ENCODE peak calls at places on chromosome 1, in nine cellular contexts. One of them, this sample, is unnamed.

GRCh38 chr1:10943991-10944730 is 68.3 kb upstream of the TARDBP start:
- DNase-seq in astrocyte of the cerebellum: peak
- DNase-seq in astrocyte: peak
- DNase-seq in foreskin fibroblast: peak
- DNase-seq in BE2C: peak
- DNase-seq in tibial nerve: peak
- DNase-seq in neural progenitor cell: no peak
- DNase-seq in coronary artery: no peak
- DNase-seq in HepG2: peak
- DNase-seq in this sample: no peak

GRCh38 chr1:43565600-43566360 is 35.1 kb downstream of the PTPRF start:
- DNase-seq in coronary artery: no peak
- DNase-seq in neural progenitor cell: peak
- DNase-seq in astrocyte of the cerebellum: no peak
- DNase-seq in tibial nerve: no peak
- DNase-seq in foreskin fibroblast: peak
- DNase-seq in BE2C: peak
- DNase-seq in HepG2: no peak
- DNase-seq in astrocyte: peak
- DNase-seq in this sample: no peak

GRCh38 chr1:156892190-156893047 is 1.1 kb upstream of the PEAR1 start:
- DNase-seq in BE2C: peak
- DNase-seq in coronary artery: peak
- DNase-seq in neural progenitor cell: peak
- DNase-seq in tibial nerve: peak
- DNase-seq in astrocyte of the cerebellum: peak
- DNase-seq in foreskin fibroblast: peak
- DNase-seq in astrocyte: peak
- DNase-seq in HepG2: peak
- DNase-seq in this sample: no peak

GRCh38 chr1:35718492-35719336 is at the start of gene C1orf216:
- DNase-seq in HepG2: no peak
- DNase-seq in BE2C: peak
- DNase-seq in neural progenitor cell: peak
- DNase-seq in foreskin fibroblast: peak
- DNase-seq in astrocyte of the cerebellum: no peak
- DNase-seq in astrocyte: peak
- DNase-seq in tibial nerve: peak
- DNase-seq in coronary artery: peak
- DNase-seq in this sample: no peak

GRCh38 chr1:230109871-230110667 is 43.0 kb downstream of the GALNT2 start:
- DNase-seq in tibial nerve: no peak
- DNase-seq in HepG2: peak
- DNase-seq in coronary artery: no peak
- DNase-seq in foreskin fibroblast: no peak
- DNase-seq in astrocyte: no peak
- DNase-seq in neural progenitor cell: peak
- DNase-seq in BE2C: peak
- DNase-seq in astrocyte of the cerebellum: no peak
- DNase-seq in this sample: no peak

GRCh38 chr1:172476218-172476811 is 32.4 kb upstream of the PIGC start:
- DNase-seq in BE2C: no peak
- DNase-seq in HepG2: no peak
- DNase-seq in tibial nerve: no peak
- DNase-seq in astrocyte: peak
- DNase-seq in neural progenitor cell: no peak
- DNase-seq in coronary artery: no peak
- DNase-seq in astrocyte of the cerebellum: no peak
- DNase-seq in foreskin fibroblast: no peak
- DNase-seq in this sample: no peak

GRCh38 chr1:16122361-16122881 is 33.4 kb downstream of the EPHA2 start:
- DNase-seq in neural progenitor cell: no peak
- DNase-seq in foreskin fibroblast: peak
- DNase-seq in astrocyte: peak
- DNase-seq in coronary artery: no peak
- DNase-seq in BE2C: no peak
- DNase-seq in HepG2: no peak
- DNase-seq in astrocyte of the cerebellum: peak
- DNase-seq in tibial nerve: no peak
- DNase-seq in this sample: no peak

GRCh38 chr1:26307363-26307781 is 936 bp upstream of the UBXN11 start:
- DNase-seq in astrocyte of the cerebellum: no peak
- DNase-seq in neural progenitor cell: no peak
- DNase-seq in foreskin fibroblast: no peak
- DNase-seq in tibial nerve: no peak
- DNase-seq in astrocyte: no peak
- DNase-seq in BE2C: no peak
- DNase-seq in HepG2: no peak
- DNase-seq in coronary artery: no peak
- DNase-seq in this sample: no peak

GRCh38 chr1:6972390-6972789 is 187.1 kb downstream of the CAMTA1 start:
- DNase-seq in HepG2: no peak
- DNase-seq in tibial nerve: no peak
- DNase-seq in coronary artery: no peak
- DNase-seq in astrocyte of the cerebellum: no peak
- DNase-seq in astrocyte: no peak
- DNase-seq in neural progenitor cell: no peak
- DNase-seq in foreskin fibroblast: no peak
- DNase-seq in BE2C: no peak
- DNase-seq in this sample: no peak

GRCh38 chr1:91596474-91596873 is 95.8 kb downstream of the CDC7 start:
- DNase-seq in astrocyte of the cerebellum: no peak
- DNase-seq in tibial nerve: no peak
- DNase-seq in astrocyte: no peak
- DNase-seq in HepG2: no peak
- DNase-seq in foreskin fibroblast: peak
- DNase-seq in neural progenitor cell: no peak
- DNase-seq in coronary artery: no peak
- DNase-seq in BE2C: no peak
- DNase-seq in this sample: no peak

GRCh38 chr1:174314433-174314832 is 133.3 kb upstream of the GPR52 start:
- DNase-seq in HepG2: no peak
- DNase-seq in astrocyte: no peak
- DNase-seq in neural progenitor cell: no peak
- DNase-seq in BE2C: no peak
- DNase-seq in foreskin fibroblast: no peak
- DNase-seq in astrocyte of the cerebellum: no peak
- DNase-seq in coronary artery: no peak
- DNase-seq in tibial nerve: no peak
- DNase-seq in this sample: no peak

GRCh38 chr1:204506969-204507316 is 9.3 kb upstream of the MDM4 start:
- DNase-seq in astrocyte: peak
- DNase-seq in astrocyte of the cerebellum: peak
- DNase-seq in HepG2: peak
- DNase-seq in coronary artery: peak
- DNase-seq in BE2C: peak
- DNase-seq in neural progenitor cell: peak
- DNase-seq in tibial nerve: peak
- DNase-seq in foreskin fibroblast: peak
- DNase-seq in this sample: peak

GRCh38 chr1:28313710-28314510 is 14.9 kb upstream of the MED18 start:
- DNase-seq in HepG2: peak
- DNase-seq in BE2C: no peak
- DNase-seq in tibial nerve: no peak
- DNase-seq in foreskin fibroblast: peak
- DNase-seq in neural progenitor cell: no peak
- DNase-seq in astrocyte of the cerebellum: no peak
- DNase-seq in coronary artery: peak
- DNase-seq in astrocyte: peak
- DNase-seq in this sample: no peak

GRCh38 chr1:182721525-182721924 is 37.1 kb upstream of the RGS8 start:
- DNase-seq in coronary artery: no peak
- DNase-seq in BE2C: no peak
- DNase-seq in HepG2: no peak
- DNase-seq in astrocyte of the cerebellum: no peak
- DNase-seq in foreskin fibroblast: no peak
- DNase-seq in neural progenitor cell: no peak
- DNase-seq in tibial nerve: no peak
- DNase-seq in astrocyte: no peak
- DNase-seq in this sample: no peak

GRCh38 chr1:55479970-55480369 is 264.8 kb upstream of the USP24 start:
- DNase-seq in neural progenitor cell: no peak
- DNase-seq in astrocyte: no peak
- DNase-seq in astrocyte of the cerebellum: no peak
- DNase-seq in BE2C: no peak
- DNase-seq in tibial nerve: no peak
- DNase-seq in foreskin fibroblast: no peak
- DNase-seq in HepG2: no peak
- DNase-seq in coronary artery: no peak
- DNase-seq in this sample: no peak

GRCh38 chr1:205043866-205044265 is 854 bp downstream of the CNTN2 start:
- DNase-seq in tibial nerve: no peak
- DNase-seq in coronary artery: no peak
- DNase-seq in neural progenitor cell: peak
- DNase-seq in foreskin fibroblast: no peak
- DNase-seq in astrocyte of the cerebellum: no peak
- DNase-seq in astrocyte: no peak
- DNase-seq in HepG2: no peak
- DNase-seq in BE2C: no peak
- DNase-seq in this sample: no peak

GRCh38 chr1:210143465-210144062 is 89.0 kb upstream of the SERTAD4 start:
- DNase-seq in HepG2: peak
- DNase-seq in coronary artery: no peak
- DNase-seq in astrocyte: peak
- DNase-seq in neural progenitor cell: peak
- DNase-seq in tibial nerve: peak
- DNase-seq in BE2C: peak
- DNase-seq in astrocyte of the cerebellum: peak
- DNase-seq in foreskin fibroblast: peak
- DNase-seq in this sample: peak

GRCh38 chr1:11617741-11618140 is 36.5 kb downstream of the FBXO2 start:
- DNase-seq in foreskin fibroblast: no peak
- DNase-seq in neural progenitor cell: no peak
- DNase-seq in BE2C: no peak
- DNase-seq in astrocyte: no peak
- DNase-seq in coronary artery: no peak
- DNase-seq in astrocyte of the cerebellum: no peak
- DNase-seq in tibial nerve: no peak
- DNase-seq in HepG2: no peak
- DNase-seq in this sample: no peak

GRCh38 chr1:31799895-31800676 is 15.7 kb downstream of the SPOCD1 start:
- DNase-seq in astrocyte: no peak
- DNase-seq in neural progenitor cell: no peak
- DNase-seq in HepG2: no peak
- DNase-seq in foreskin fibroblast: no peak
- DNase-seq in coronary artery: no peak
- DNase-seq in astrocyte of the cerebellum: no peak
- DNase-seq in tibial nerve: no peak
- DNase-seq in BE2C: no peak
- DNase-seq in this sample: no peak

GRCh38 chr1:89351622-89352311 is 12.1 kb upstream of the GBP6 start:
- DNase-seq in BE2C: no peak
- DNase-seq in tibial nerve: no peak
- DNase-seq in HepG2: no peak
- DNase-seq in astrocyte of the cerebellum: no peak
- DNase-seq in astrocyte: no peak
- DNase-seq in neural progenitor cell: no peak
- DNase-seq in foreskin fibroblast: no peak
- DNase-seq in coronary artery: no peak
- DNase-seq in this sample: no peak

GRCh38 chr1:246269466-246269865 is 237.6 kb downstream of the SMYD3 start:
- DNase-seq in BE2C: no peak
- DNase-seq in foreskin fibroblast: no peak
- DNase-seq in coronary artery: no peak
- DNase-seq in astrocyte: no peak
- DNase-seq in HepG2: no peak
- DNase-seq in astrocyte of the cerebellum: no peak
- DNase-seq in tibial nerve: no peak
- DNase-seq in neural progenitor cell: no peak
- DNase-seq in this sample: no peak
- H3K4me3 ChIP-seq in BE2C: no peak
- H3K4me3 ChIP-seq in foreskin fibroblast: no peak
- H3K4me3 ChIP-seq in coronary artery: no peak
- H3K4me3 ChIP-seq in astrocyte: no peak
- H3K4me3 ChIP-seq in HepG2: no peak
- H3K4me3 ChIP-seq in astrocyte of the cerebellum: no peak
- H3K4me3 ChIP-seq in tibial nerve: no peak
- H3K4me3 ChIP-seq in neural progenitor cell: no peak
- H3K4me3 ChIP-seq in this sample: no peak

GRCh38 chr1:8902765-8903164 is 24.3 kb upstream of the ENO1 start:
- DNase-seq in astrocyte of the cerebellum: no peak
- DNase-seq in BE2C: no peak
- DNase-seq in HepG2: no peak
- DNase-seq in coronary artery: no peak
- DNase-seq in neural progenitor cell: no peak
- DNase-seq in foreskin fibroblast: peak
- DNase-seq in astrocyte: peak
- DNase-seq in tibial nerve: no peak
- DNase-seq in this sample: no peak
- TF ChIP-seq CTCF in astrocyte of the cerebellum: peak
- TF ChIP-seq CTCF in BE2C: no peak
- TF ChIP-seq CTCF in HepG2: no peak
- TF ChIP-seq CTCF in coronary artery: no peak
- TF ChIP-seq CTCF in neural progenitor cell: no peak
- TF ChIP-seq CTCF in foreskin fibroblast: peak
- TF ChIP-seq CTCF in astrocyte: no peak
- TF ChIP-seq CTCF in tibial nerve: no peak
- TF ChIP-seq CTCF in this sample: peak

DNA sequence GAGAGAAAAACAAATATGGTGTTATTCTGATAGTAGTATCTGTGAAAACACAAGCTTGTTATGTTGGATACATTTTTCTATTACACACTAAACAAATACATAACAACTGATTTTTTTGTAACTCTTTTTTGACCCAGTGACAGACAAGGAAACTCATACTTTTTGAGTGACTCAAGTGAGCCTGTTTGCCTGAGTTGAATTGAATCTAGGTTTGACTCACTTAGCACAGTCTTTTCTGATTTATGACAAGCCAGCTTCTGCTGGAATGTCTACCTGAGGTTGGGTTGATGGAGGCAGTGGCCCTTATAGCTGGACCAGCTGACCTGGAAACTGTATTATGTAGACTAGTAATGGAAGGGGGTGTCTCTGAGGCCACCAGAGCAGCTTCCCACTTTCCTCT is 4.3 kb upstream of the CLCA4 start:
- DNase-seq in HepG2: no peak
- DNase-seq in astrocyte: peak
- DNase-seq in neural progenitor cell: no peak
- DNase-seq in BE2C: no peak
- DNase-seq in astrocyte of the cerebellum: no peak
- DNase-seq in tibial nerve: no peak
- DNase-seq in coronary artery: no peak
- DNase-seq in foreskin fibroblast: peak
- DNase-seq in this sample: no peak
- H3K4me3 ChIP-seq in HepG2: no peak
- H3K4me3 ChIP-seq in astrocyte: no peak
- H3K4me3 ChIP-seq in neural progenitor cell: no peak
- H3K4me3 ChIP-seq in BE2C: no peak
- H3K4me3 ChIP-seq in astrocyte of the cerebellum: no peak
- H3K4me3 ChIP-seq in tibial nerve: no peak
- H3K4me3 ChIP-seq in coronary artery: no peak
- H3K4me3 ChIP-seq in foreskin fibroblast: no peak
- H3K4me3 ChIP-seq in this sample: no peak

DNA sequence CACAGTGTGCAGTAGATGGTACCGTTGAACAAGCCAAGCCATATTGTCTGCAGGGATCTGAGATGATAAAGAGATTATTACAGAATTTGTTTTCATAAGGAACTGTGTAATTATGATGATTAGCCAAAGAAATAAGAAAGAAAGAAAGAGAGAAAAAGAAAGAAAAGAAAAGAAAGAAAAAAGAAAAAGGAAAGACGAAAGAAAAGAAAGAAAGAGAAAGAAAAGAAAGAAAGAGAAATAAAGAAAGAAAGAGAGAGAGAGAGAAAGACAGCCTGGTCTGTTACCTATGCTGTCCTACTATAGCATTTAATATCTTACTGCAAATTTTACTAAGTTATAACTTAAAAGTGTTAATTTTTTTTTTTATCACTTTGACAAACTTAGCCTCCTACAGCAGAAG is 43.6 kb downstream of the KCNK1 start:
- DNase-seq in HepG2: no peak
- DNase-seq in astrocyte: no peak
- DNase-seq in coronary artery: no peak
- DNase-seq in tibial nerve: no peak
- DNase-seq in foreskin fibroblast: no peak
- DNase-seq in neural progenitor cell: no peak
- DNase-seq in BE2C: no peak
- DNase-seq in astrocyte of the cerebellum: no peak
- DNase-seq in this sample: no peak
- TF ChIP-seq CTCF in HepG2: no peak
- TF ChIP-seq CTCF in astrocyte: no peak
- TF ChIP-seq CTCF in coronary artery: no peak
- TF ChIP-seq CTCF in tibial nerve: no peak
- TF ChIP-seq CTCF in foreskin fibroblast: no peak
- TF ChIP-seq CTCF in neural progenitor cell: no peak
- TF ChIP-seq CTCF in BE2C: no peak
- TF ChIP-seq CTCF in astrocyte of the cerebellum: no peak
- TF ChIP-seq CTCF in this sample: no peak